ENCODE peak calls at places on chromosomes 12 and 14, in ten cellular contexts. One of them, this sample, is unnamed.

GRCh38 chr14:24378981-24379906 is 11.3 kb downstream of the NFATC4 start:
- DNase-seq in progenitor cell of endocrine pancreas: no peak
- DNase-seq in A549: no peak
- DNase-seq in CD4-positive, alpha-beta T cell: no peak
- DNase-seq in activated CD4-positive, alpha-beta T cell treated with anti-CD3 and anti-CD28 coated beads, Interleukin-2, amount 10 ng/mL, durations not matched to agents 7 days and 5 days: no peak
- DNase-seq in pons: no peak
- DNase-seq in DMS79: peak; percentile 24
- DNase-seq in ACHN: no peak
- DNase-seq in left colon: no peak
- DNase-seq in activated CD4-positive, CD25-positive, alpha-beta regulatory T cell treated with anti-CD3 and anti-CD28 coated beads, Interleukin-2, amount 50 U/mL, for 16 hours: no peak
- DNase-seq in this sample: no peak

GRCh38 chr12:114163766-114164165 is 197.6 kb upstream of the RBM19 start:
- DNase-seq in progenitor cell of endocrine pancreas: no peak
- DNase-seq in activated CD4-positive, alpha-beta T cell treated with anti-CD3 and anti-CD28 coated beads, Interleukin-2, amount 10 ng/mL, durations not matched to agents 7 days and 5 days: no peak
- DNase-seq in A549: peak; percentile 19
- DNase-seq in activated CD4-positive, CD25-positive, alpha-beta regulatory T cell treated with anti-CD3 and anti-CD28 coated beads, Interleukin-2, amount 50 U/mL, for 16 hours: no peak
- DNase-seq in left colon: no peak
- DNase-seq in pons: no peak
- DNase-seq in DMS79: no peak
- DNase-seq in ACHN: peak; percentile 91
- DNase-seq in CD4-positive, alpha-beta T cell: no peak
- DNase-seq in this sample: no peak

GRCh38 chr12:124509300-124509675 is 58.1 kb downstream of the NCOR2 start:
- DNase-seq in activated CD4-positive, alpha-beta T cell treated with anti-CD3 and anti-CD28 coated beads, Interleukin-2, amount 10 ng/mL, durations not matched to agents 7 days and 5 days: no peak
- DNase-seq in left colon: no peak
- DNase-seq in ACHN: no peak
- DNase-seq in CD4-positive, alpha-beta T cell: no peak
- DNase-seq in progenitor cell of endocrine pancreas: no peak
- DNase-seq in DMS79: no peak
- DNase-seq in A549: no peak
- DNase-seq in pons: no peak
- DNase-seq in activated CD4-positive, CD25-positive, alpha-beta regulatory T cell treated with anti-CD3 and anti-CD28 coated beads, Interleukin-2, amount 50 U/mL, for 16 hours: no peak
- DNase-seq in this sample: no peak

GRCh38 chr12:91099373-91099772 is 11.9 kb downstream of the LUM start:
- DNase-seq in ACHN: no peak
- DNase-seq in progenitor cell of endocrine pancreas: no peak
- DNase-seq in A549: no peak
- DNase-seq in left colon: no peak
- DNase-seq in DMS79: no peak
- DNase-seq in CD4-positive, alpha-beta T cell: no peak
- DNase-seq in activated CD4-positive, CD25-positive, alpha-beta regulatory T cell treated with anti-CD3 and anti-CD28 coated beads, Interleukin-2, amount 50 U/mL, for 16 hours: no peak
- DNase-seq in activated CD4-positive, alpha-beta T cell treated with anti-CD3 and anti-CD28 coated beads, Interleukin-2, amount 10 ng/mL, durations not matched to agents 7 days and 5 days: no peak
- DNase-seq in pons: no peak
- DNase-seq in this sample: no peak

GRCh38 chr12:123105427-123105826 is 45.5 kb downstream of the PITPNM2 start:
- DNase-seq in DMS79: peak; percentile 95
- DNase-seq in CD4-positive, alpha-beta T cell: no peak
- DNase-seq in pons: no peak
- DNase-seq in activated CD4-positive, CD25-positive, alpha-beta regulatory T cell treated with anti-CD3 and anti-CD28 coated beads, Interleukin-2, amount 50 U/mL, for 16 hours: no peak
- DNase-seq in activated CD4-positive, alpha-beta T cell treated with anti-CD3 and anti-CD28 coated beads, Interleukin-2, amount 10 ng/mL, durations not matched to agents 7 days and 5 days: no peak
- DNase-seq in progenitor cell of endocrine pancreas: no peak
- DNase-seq in ACHN: no peak
- DNase-seq in A549: no peak
- DNase-seq in left colon: no peak
- DNase-seq in this sample: no peak

GRCh38 chr14:100784523-100785337 is 41.2 kb upstream of the MEG3 start:
- DNase-seq in A549: no peak
- DNase-seq in CD4-positive, alpha-beta T cell: no peak
- DNase-seq in progenitor cell of endocrine pancreas: no peak
- DNase-seq in ACHN: no peak
- DNase-seq in left colon: no peak
- DNase-seq in activated CD4-positive, alpha-beta T cell treated with anti-CD3 and anti-CD28 coated beads, Interleukin-2, amount 10 ng/mL, durations not matched to agents 7 days and 5 days: no peak
- DNase-seq in DMS79: peak; percentile 60
- DNase-seq in activated CD4-positive, CD25-positive, alpha-beta regulatory T cell treated with anti-CD3 and anti-CD28 coated beads, Interleukin-2, amount 50 U/mL, for 16 hours: no peak
- DNase-seq in pons: no peak
- DNase-seq in this sample: no peak

GRCh38 chr12:117318591-117318990 is 42.8 kb downstream of the NOS1 start:
- DNase-seq in activated CD4-positive, CD25-positive, alpha-beta regulatory T cell treated with anti-CD3 and anti-CD28 coated beads, Interleukin-2, amount 50 U/mL, for 16 hours: no peak
- DNase-seq in left colon: no peak
- DNase-seq in activated CD4-positive, alpha-beta T cell treated with anti-CD3 and anti-CD28 coated beads, Interleukin-2, amount 10 ng/mL, durations not matched to agents 7 days and 5 days: no peak
- DNase-seq in progenitor cell of endocrine pancreas: no peak
- DNase-seq in CD4-positive, alpha-beta T cell: no peak
- DNase-seq in DMS79: peak; percentile 44
- DNase-seq in ACHN: no peak
- DNase-seq in pons: peak; percentile 3
- DNase-seq in A549: no peak
- DNase-seq in this sample: no peak

GRCh38 chr14:63960926-63961567 is 108.2 kb downstream of the SYNE2 start:
- DNase-seq in DMS79: no peak
- DNase-seq in left colon: no peak
- DNase-seq in activated CD4-positive, CD25-positive, alpha-beta regulatory T cell treated with anti-CD3 and anti-CD28 coated beads, Interleukin-2, amount 50 U/mL, for 16 hours: no peak
- DNase-seq in activated CD4-positive, alpha-beta T cell treated with anti-CD3 and anti-CD28 coated beads, Interleukin-2, amount 10 ng/mL, durations not matched to agents 7 days and 5 days: no peak
- DNase-seq in CD4-positive, alpha-beta T cell: no peak
- DNase-seq in ACHN: no peak
- DNase-seq in pons: no peak
- DNase-seq in A549: no peak
- DNase-seq in progenitor cell of endocrine pancreas: no peak
- DNase-seq in this sample: no peak

GRCh38 chr14:53850714-53851296 is 105.8 kb downstream of the BMP4 start:
- DNase-seq in pons: no peak
- DNase-seq in CD4-positive, alpha-beta T cell: no peak
- DNase-seq in progenitor cell of endocrine pancreas: no peak
- DNase-seq in activated CD4-positive, alpha-beta T cell treated with anti-CD3 and anti-CD28 coated beads, Interleukin-2, amount 10 ng/mL, durations not matched to agents 7 days and 5 days: no peak
- DNase-seq in DMS79: no peak
- DNase-seq in activated CD4-positive, CD25-positive, alpha-beta regulatory T cell treated with anti-CD3 and anti-CD28 coated beads, Interleukin-2, amount 50 U/mL, for 16 hours: no peak
- DNase-seq in A549: peak; percentile 28
- DNase-seq in left colon: no peak
- DNase-seq in ACHN: peak; percentile 20
- DNase-seq in this sample: no peak

GRCh38 chr12:111753144-111753881 is 13.4 kb upstream of the ALDH2 start:
- DNase-seq in left colon: peak; percentile 73
- DNase-seq in activated CD4-positive, alpha-beta T cell treated with anti-CD3 and anti-CD28 coated beads, Interleukin-2, amount 10 ng/mL, durations not matched to agents 7 days and 5 days: no peak
- DNase-seq in activated CD4-positive, CD25-positive, alpha-beta regulatory T cell treated with anti-CD3 and anti-CD28 coated beads, Interleukin-2, amount 50 U/mL, for 16 hours: no peak
- DNase-seq in pons: peak; percentile 58
- DNase-seq in progenitor cell of endocrine pancreas: peak; percentile 41
- DNase-seq in DMS79: no peak
- DNase-seq in CD4-positive, alpha-beta T cell: no peak
- DNase-seq in A549: peak; percentile 82
- DNase-seq in ACHN: peak; percentile 67
- DNase-seq in this sample: no peak

GRCh38 chr12:12265571-12266388 is 1.1 kb downstream of the LRP6 start:
- DNase-seq in progenitor cell of endocrine pancreas: no peak
- DNase-seq in CD4-positive, alpha-beta T cell: no peak
- DNase-seq in activated CD4-positive, alpha-beta T cell treated with anti-CD3 and anti-CD28 coated beads, Interleukin-2, amount 10 ng/mL, durations not matched to agents 7 days and 5 days: no peak
- DNase-seq in activated CD4-positive, CD25-positive, alpha-beta regulatory T cell treated with anti-CD3 and anti-CD28 coated beads, Interleukin-2, amount 50 U/mL, for 16 hours: no peak
- DNase-seq in left colon: peak; percentile 9
- DNase-seq in pons: peak; percentile 50
- DNase-seq in ACHN: peak; percentile 39
- DNase-seq in A549: no peak
- DNase-seq in DMS79: no peak
- DNase-seq in this sample: no peak

GRCh38 chr12:107477946-107478610 is 207.5 kb upstream of the PWP1 start:
- DNase-seq in activated CD4-positive, alpha-beta T cell treated with anti-CD3 and anti-CD28 coated beads, Interleukin-2, amount 10 ng/mL, durations not matched to agents 7 days and 5 days: no peak
- DNase-seq in left colon: no peak
- DNase-seq in activated CD4-positive, CD25-positive, alpha-beta regulatory T cell treated with anti-CD3 and anti-CD28 coated beads, Interleukin-2, amount 50 U/mL, for 16 hours: no peak
- DNase-seq in progenitor cell of endocrine pancreas: no peak
- DNase-seq in pons: no peak
- DNase-seq in ACHN: no peak
- DNase-seq in DMS79: no peak
- DNase-seq in CD4-positive, alpha-beta T cell: no peak
- DNase-seq in A549: no peak
- DNase-seq in this sample: no peak

GRCh38 chr12:45051490-45052105 is 699 bp upstream of the DBX2 start:
- DNase-seq in left colon: no peak
- DNase-seq in CD4-positive, alpha-beta T cell: no peak
- DNase-seq in activated CD4-positive, CD25-positive, alpha-beta regulatory T cell treated with anti-CD3 and anti-CD28 coated beads, Interleukin-2, amount 50 U/mL, for 16 hours: no peak
- DNase-seq in ACHN: no peak
- DNase-seq in A549: no peak
- DNase-seq in DMS79: no peak
- DNase-seq in progenitor cell of endocrine pancreas: no peak
- DNase-seq in activated CD4-positive, alpha-beta T cell treated with anti-CD3 and anti-CD28 coated beads, Interleukin-2, amount 10 ng/mL, durations not matched to agents 7 days and 5 days: no peak
- DNase-seq in pons: no peak
- DNase-seq in this sample: no peak

GRCh38 chr14:64035143-64035542 is 182.3 kb downstream of the SYNE2 start:
- DNase-seq in left colon: no peak
- DNase-seq in activated CD4-positive, alpha-beta T cell treated with anti-CD3 and anti-CD28 coated beads, Interleukin-2, amount 10 ng/mL, durations not matched to agents 7 days and 5 days: no peak
- DNase-seq in pons: no peak
- DNase-seq in A549: no peak
- DNase-seq in DMS79: no peak
- DNase-seq in CD4-positive, alpha-beta T cell: no peak
- DNase-seq in progenitor cell of endocrine pancreas: no peak
- DNase-seq in ACHN: no peak
- DNase-seq in activated CD4-positive, CD25-positive, alpha-beta regulatory T cell treated with anti-CD3 and anti-CD28 coated beads, Interleukin-2, amount 50 U/mL, for 16 hours: no peak
- DNase-seq in this sample: no peak

GRCh38 chr14:85273099-85273677 is 256.8 kb upstream of the FLRT2 start:
- DNase-seq in CD4-positive, alpha-beta T cell: no peak
- DNase-seq in activated CD4-positive, alpha-beta T cell treated with anti-CD3 and anti-CD28 coated beads, Interleukin-2, amount 10 ng/mL, durations not matched to agents 7 days and 5 days: no peak
- DNase-seq in left colon: no peak
- DNase-seq in progenitor cell of endocrine pancreas: no peak
- DNase-seq in A549: no peak
- DNase-seq in activated CD4-positive, CD25-positive, alpha-beta regulatory T cell treated with anti-CD3 and anti-CD28 coated beads, Interleukin-2, amount 50 U/mL, for 16 hours: no peak
- DNase-seq in DMS79: no peak
- DNase-seq in ACHN: no peak
- DNase-seq in pons: peak; percentile 85
- DNase-seq in this sample: no peak

This sample was measured in T-helper 17 cell.